ENCODE peak calls at places on chromosomes 2 and 18, in eight cellular contexts. C is HL-60, U is K562, T is GM12878, E is HCT116, O is SK-N-SH, X is HepG2, F is A549. G is an unnamed sample.

GRCh38 chr18:67783215-67783946 is 266.9 kb upstream of the DSEL start:
- DNase-seq in C (no peak), U (no peak), T (no peak), E (no peak), O (no peak), X (no peak), F (no peak), G (no peak)

GRCh38 chr2:239715606-239716005 is 309.5 kb downstream of the NDUFA10 start:
- DNase-seq in C (no peak), U (no peak), T (no peak), E (no peak), O (no peak), X (no peak), F (no peak), G (no peak)

GRCh38 chr2:62101886-62102285 is 94.0 kb upstream of the B3GNT2 start:
- DNase-seq in C (no peak), U (no peak), T (no peak), E (no peak), O (no peak), X (no peak), F (no peak), G (no peak)

GRCh38 chr2:25470792-25471191 is 129.1 kb upstream of the DNMT3A start:
- DNase-seq in C (no peak), U (no peak), T (no peak), E (no peak), O (no peak), X (no peak), F (no peak), G (no peak)

GRCh38 chr2:70715161-70715985 is 52.6 kb downstream of the ADD2 start:
- DNase-seq in C (no peak), U (no peak), T (no peak), E (no peak), O (peak; percentile 41), X (no peak), F (no peak), G (no peak)

GRCh38 chr18:686339-687111 is 25.9 kb downstream of the ENOSF1 start:
- DNase-seq in C (no peak), U (no peak), T (no peak), E (no peak), O (no peak), X (no peak), F (no peak), G (peak; percentile 60)

GRCh38 chr18:9437049-9437448 is 38.3 kb upstream of the RALBP1 start:
- DNase-seq in C (no peak), U (no peak), T (no peak), E (no peak), O (no peak), X (no peak), F (no peak), G (no peak)

GRCh38 chr18:47883771-47884413 is 46.6 kb downstream of the SMAD2 start:
- DNase-seq in C (no peak), U (no peak), T (no peak), E (no peak), O (no peak), X (no peak), F (no peak), G (no peak)

GRCh38 chr2:218605438-218605837 is 2.3 kb upstream of the PLCD4 start:
- DNase-seq in C (no peak), U (no peak), T (no peak), E (no peak), O (peak; percentile 62), X (no peak), F (no peak), G (no peak)

GRCh38 chr2:169300617-169301530 is 61.5 kb downstream of the LRP2 start:
- DNase-seq in C (no peak), U (no peak), T (no peak), E (no peak), O (no peak), X (no peak), F (no peak), G (peak; percentile 43)

GRCh38 chr2:160465406-160465805 is 28.2 kb downstream of the RBMS1 start:
- DNase-seq in C (no peak), U (no peak), T (no peak), E (no peak), O (no peak), X (no peak), F (no peak), G (no peak)

GRCh38 chr2:206979922-206980321 is 40.6 kb downstream of the CPO start:
- DNase-seq in C (no peak), U (no peak), T (no peak), E (no peak), O (no peak), X (no peak), F (no peak), G (no peak)

GRCh38 chr18:33914399-33914798 is 310.3 kb downstream of the NOL4 start:
- DNase-seq in C (no peak), U (no peak), T (no peak), E (no peak), O (no peak), X (no peak), F (no peak), G (no peak)

GRCh38 chr2:177467646-177468045 is 75.1 kb downstream of the AGPS start:
- DNase-seq in C (no peak), U (no peak), T (no peak), E (no peak), O (no peak), X (no peak), F (no peak), G (no peak)

GRCh38 chr2:110854355-110855081 is 122.1 kb downstream of the ACOXL start:
- DNase-seq in C (no peak), U (no peak), T (no peak), E (no peak), O (no peak), X (no peak), F (peak; percentile 16), G (peak; percentile 57)

GRCh38 chr2:161426788-161427412 is 10.8 kb downstream of the TBR1 start:
- DNase-seq in C (no peak), U (no peak), T (no peak), E (no peak), O (peak; percentile 49), X (no peak), F (no peak), G (peak; percentile 43)

GRCh38 chr2:106115250-106115649 is 78.9 kb downstream of the UXS1 start:
- DNase-seq in C (peak; percentile 6), U (peak; percentile 89), T (no peak), E (peak; percentile 86), O (no peak), X (peak; percentile 84), F (peak; percentile 51), G (no peak)

GRCh38 chr2:78355967-78356366 is 669.5 kb upstream of the REG3G start:
- DNase-seq in C (no peak), U (peak; percentile 6), T (no peak), E (no peak), O (no peak), X (no peak), F (no peak), G (no peak)

GRCh38 chr18:35456181-35456850 is 41.4 kb downstream of the INO80C start:
- DNase-seq in C (no peak), U (peak; percentile 37), T (no peak), E (peak; percentile 26), O (no peak), X (no peak), F (no peak), G (no peak)

GRCh38 chr2:177243476-177243875 is 21.1 kb downstream of the NFE2L2 start:
- DNase-seq in C (no peak), U (no peak), T (no peak), E (no peak), O (no peak), X (no peak), F (no peak), G (no peak)

GRCh38 chr2:164597988-164598387 is 23.3 kb downstream of the GRB14 start:
- DNase-seq in C (no peak), U (no peak), T (no peak), E (no peak), O (no peak), X (no peak), F (no peak), G (no peak)

GRCh38 chr2:175840261-175840660 is 161.8 kb downstream of the LNPK start:
- DNase-seq in C (no peak), U (no peak), T (no peak), E (no peak), O (no peak), X (no peak), F (no peak), G (no peak)

GRCh38 chr2:138787053-138787666 is 7.0 kb upstream of the NXPH2 start:
- DNase-seq in C (no peak), U (peak; percentile 18), T (no peak), E (peak; percentile 31), O (peak; percentile 49), X (peak; percentile 44), F (no peak), G (peak; percentile 56)

GRCh38 chr2:31234690-31235503 is 945 bp downstream of the EHD3 start:
- DNase-seq in C (no peak), U (no peak), T (no peak), E (no peak), O (peak; percentile 48), X (no peak), F (no peak), G (no peak)
- TF ChIP-seq REST in C (no peak), U (no peak), T (no peak), E (no peak), O (no peak), X (no peak), F (no peak), G (no peak)

GRCh38 chr2:7674606-7675005 is 757.4 kb downstream of the RNF144A start:
- DNase-seq in C (no peak), U (no peak), T (no peak), E (no peak), O (no peak), X (no peak), F (no peak), G (no peak)
- TF ChIP-seq REST in C (no peak), U (no peak), T (no peak), E (no peak), O (no peak), X (no peak), F (no peak), G (no peak)

GRCh38 chr2:232588680-232589585 is 38.4 kb downstream of the EIF4E2 start:
- DNase-seq in C (no peak), U (peak; percentile 5), T (no peak), E (no peak), O (peak; percentile 28), X (no peak), F (peak; percentile 20), G (no peak)
- TF ChIP-seq REST in C (no peak), U (no peak), T (no peak), E (no peak), O (no peak), X (no peak), F (no peak), G (no peak)

DNA sequence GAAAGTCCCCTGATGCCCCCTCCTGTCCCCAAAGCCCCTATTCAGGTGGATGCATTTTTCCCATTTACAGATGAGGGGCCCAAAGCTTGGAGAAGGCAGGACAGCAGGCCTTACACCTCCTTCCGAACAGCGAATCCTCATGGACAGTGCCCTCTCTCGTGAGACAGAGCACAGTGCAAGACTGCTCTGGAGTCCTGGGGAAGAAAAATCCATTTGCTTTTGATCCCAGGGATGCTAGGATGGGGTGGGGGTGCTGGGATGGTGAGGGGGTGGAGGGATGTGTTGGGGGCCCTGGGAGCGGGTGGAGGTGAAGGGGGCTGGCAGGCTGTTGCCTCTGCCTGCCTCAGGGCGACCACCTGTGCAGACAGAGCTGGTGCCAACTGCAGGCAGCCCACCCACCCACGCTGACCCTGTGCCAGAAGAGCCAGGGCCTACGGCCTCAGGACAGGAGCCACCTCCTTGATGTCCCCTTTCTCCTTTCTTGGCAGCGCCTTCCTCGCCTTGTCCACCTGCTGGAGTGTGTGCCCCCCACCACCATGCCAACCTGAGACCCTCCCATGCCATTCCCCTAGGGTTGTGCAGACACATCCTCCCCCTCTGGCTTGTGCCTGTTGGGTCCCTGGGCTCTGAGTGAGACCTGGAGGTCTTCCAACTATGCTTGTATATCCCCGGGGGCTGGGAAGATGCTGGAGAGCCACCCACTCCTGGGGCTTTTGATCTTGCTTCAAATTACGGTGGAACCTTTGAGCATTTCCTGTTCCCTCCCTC is 66.3 kb upstream of the SH3RF3 start:
- DNase-seq in C (no peak), U (no peak), T (no peak), E (no peak), O (no peak), X (no peak), F (no peak), G (peak; percentile 16)
- TF ChIP-seq REST in C (no peak), U (no peak), T (no peak), E (no peak), O (no peak), X (no peak), F (no peak), G (no peak)